ENCODE peak calls at places on chromosomes 11 and 22, in five cellular contexts. M is suprapubic skin, G is AG04450, Q is ovary, F is fibroblast of villous mesenchyme. Z is an unnamed sample.

GRCh38 chr22:36541831-36542391 is 12.9 kb upstream of the EIF3D start:
- DNase-seq in M (no peak), G (peak), Q (no peak), F (peak), Z (peak)

GRCh38 chr11:31375866-31376265 is 6.2 kb downstream of the DNAJC24 start:
- DNase-seq in M (no peak), G (no peak), Q (no peak), F (no peak), Z (no peak)

GRCh38 chr11:12502950-12503579 is 125.7 kb downstream of the PARVA start:
- DNase-seq in M (no peak), G (no peak), Q (no peak), F (peak), Z (peak)

GRCh38 chr11:120057028-120057330 is 80.9 kb downstream of the TRIM29 start:
- DNase-seq in M (no peak), G (no peak), Q (no peak), F (no peak), Z (no peak)

GRCh38 chr11:66855574-66856495 is 1.0 kb upstream of the LRFN4 start:
- DNase-seq in M (peak), G (no peak), Q (peak), F (peak), Z (peak)

GRCh38 chr11:121249039-121249663 is 43.4 kb upstream of the SC5D start:
- DNase-seq in M (no peak), G (no peak), Q (peak), F (peak), Z (peak)

GRCh38 chr11:118048472-118049370 is 28.2 kb upstream of the TMPRSS4 start:
- DNase-seq in M (no peak), G (no peak), Q (no peak), F (peak), Z (no peak)

GRCh38 chr22:20080776-20081654 is 974 bp downstream of the DGCR8 start:
- DNase-seq in M (no peak), G (peak), Q (peak), F (peak), Z (peak)

GRCh38 chr11:117980716-117981115 is 5.5 kb upstream of the IL10RA start:
- DNase-seq in M (no peak), G (no peak), Q (no peak), F (no peak), Z (no peak)

GRCh38 chr11:119366690-119367620 is 14.5 kb downstream of the USP2 start:
- DNase-seq in M (no peak), G (no peak), Q (no peak), F (peak), Z (no peak)

GRCh38 chr11:19368726-19369364 is 128.1 kb upstream of the E2F8 start:
- DNase-seq in M (no peak), G (no peak), Q (no peak), F (peak), Z (peak)

GRCh38 chr11:104337273-104337672 is 173.3 kb upstream of the PDGFD start:
- DNase-seq in M (no peak), G (no peak), Q (no peak), F (no peak), Z (no peak)

GRCh38 chr11:104332110-104332509 is 168.2 kb upstream of the PDGFD start:
- DNase-seq in M (no peak), G (no peak), Q (no peak), F (no peak), Z (no peak)

GRCh38 chr11:104329043-104329442 is 165.1 kb upstream of the PDGFD start:
- DNase-seq in M (no peak), G (no peak), Q (no peak), F (no peak), Z (no peak)

GRCh38 chr11:104338186-104338585 is 174.2 kb upstream of the PDGFD start:
- DNase-seq in M (no peak), G (no peak), Q (no peak), F (no peak), Z (peak)

DNA sequence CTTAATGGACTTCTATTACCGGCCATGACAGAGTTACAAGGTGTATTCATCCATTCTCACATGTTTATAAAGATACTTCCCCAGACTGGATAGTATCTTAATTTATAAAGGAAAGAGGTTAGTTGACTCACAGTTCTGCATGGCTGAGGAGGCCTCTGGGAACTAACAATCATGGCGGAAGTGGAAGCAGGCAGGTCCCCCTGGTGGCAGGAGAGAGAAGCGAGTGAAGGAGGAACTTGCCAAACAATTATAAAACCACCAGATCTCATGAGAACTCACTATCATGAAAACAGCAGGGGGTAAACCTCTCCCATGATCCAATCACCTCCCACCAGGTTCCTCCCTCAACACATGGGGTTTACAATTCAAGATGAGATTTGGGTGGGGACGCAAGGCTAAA is 170.0 kb upstream of the PDGFD start:
- DNase-seq in M (no peak), G (no peak), Q (no peak), F (no peak), Z (no peak)
- TF ChIP-seq CTCF in M (no peak), G (peak), Q (no peak), F (peak), Z (peak)

DNA sequence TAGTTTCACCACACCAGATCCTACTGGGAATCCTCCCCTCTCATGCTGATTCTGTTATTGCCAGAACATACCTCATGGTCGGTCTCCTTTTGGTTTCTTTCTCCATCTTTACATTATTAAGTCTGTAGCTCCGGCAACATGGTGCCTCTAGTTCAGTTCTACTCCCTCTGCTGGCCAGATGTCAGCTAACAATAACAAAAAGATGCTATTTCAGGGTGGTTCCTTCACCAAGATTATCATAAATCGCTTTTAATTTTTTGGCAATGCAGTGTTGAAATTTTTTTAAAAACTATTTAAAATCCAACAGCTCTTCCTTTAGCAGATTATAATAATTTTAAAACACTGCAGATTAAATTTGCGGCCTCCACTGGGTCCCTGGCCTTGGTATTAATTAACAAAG is 492.8 kb upstream of the KIRREL3 start:
- DNase-seq in M (no peak), G (no peak), Q (no peak), F (peak), Z (no peak)
- H3K4me3 ChIP-seq in M (no peak), G (no peak), Q (no peak), F (no peak), Z (no peak)

DNA sequence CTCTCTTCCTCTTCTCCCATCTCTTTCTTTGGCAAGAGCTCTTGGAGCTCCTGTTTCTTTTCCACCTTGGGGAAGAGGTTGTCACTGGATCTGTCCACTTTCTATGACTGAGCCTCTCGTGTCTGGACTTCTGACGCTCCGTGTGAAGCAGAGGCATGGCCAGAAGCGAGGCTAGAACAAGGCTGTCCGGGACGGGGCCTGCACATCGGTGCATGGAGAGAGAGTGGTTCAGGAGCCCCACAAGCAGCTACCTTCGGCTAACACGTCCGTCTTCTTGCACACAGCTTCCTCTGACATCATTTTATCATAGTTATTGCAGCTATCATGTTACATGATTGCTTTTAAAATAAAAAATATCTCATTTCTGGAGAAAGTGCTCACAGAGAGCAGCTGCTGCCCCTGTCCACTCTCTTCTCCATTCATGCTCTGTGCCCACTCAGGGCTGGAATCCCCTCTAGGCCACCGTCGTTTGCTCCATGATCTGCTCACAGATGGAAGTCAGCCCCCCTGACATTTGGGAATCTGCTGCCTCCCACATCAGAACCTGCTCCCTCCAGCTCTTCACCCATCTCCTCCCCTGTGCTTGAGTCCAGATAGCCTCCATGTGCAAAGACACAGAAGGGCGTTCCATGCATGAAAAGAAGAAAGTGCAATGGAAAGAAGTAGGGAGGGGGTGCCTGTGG is 308.4 kb downstream of the NTM start:
- DNase-seq in M (no peak), G (no peak), Q (no peak), F (no peak), Z (no peak)
- TF ChIP-seq CTCF in M (no peak), G (no peak), Q (no peak), F (no peak), Z (no peak)

GRCh38 chr11:9265211-9266131 is at the start of gene DENND5A:
- DNase-seq in M (peak), G (peak), Q (peak), F (peak), Z (peak)
- H3K4me3 ChIP-seq in M (peak), G (peak), Q (peak), F (peak), Z (peak)

GRCh38 chr22:41447435-41448188 is 1.0 kb upstream of the TOB2 start:
- DNase-seq in M (peak), G (no peak), Q (peak), F (peak), Z (peak)

GRCh38 chr22:41445171-41446056 is 1.2 kb downstream of the TOB2 start:
- DNase-seq in M (no peak), G (no peak), Q (peak), F (peak), Z (peak)

GRCh38 chr22:41444360-41445170 is 2.0 kb downstream of the TOB2 start:
- DNase-seq in M (peak), G (peak), Q (peak), F (peak), Z (peak)

GRCh38 chr22:41446639-41447434 is at the start of gene TOB2:
- DNase-seq in M (peak), G (peak), Q (peak), F (peak), Z (peak)

DNA sequence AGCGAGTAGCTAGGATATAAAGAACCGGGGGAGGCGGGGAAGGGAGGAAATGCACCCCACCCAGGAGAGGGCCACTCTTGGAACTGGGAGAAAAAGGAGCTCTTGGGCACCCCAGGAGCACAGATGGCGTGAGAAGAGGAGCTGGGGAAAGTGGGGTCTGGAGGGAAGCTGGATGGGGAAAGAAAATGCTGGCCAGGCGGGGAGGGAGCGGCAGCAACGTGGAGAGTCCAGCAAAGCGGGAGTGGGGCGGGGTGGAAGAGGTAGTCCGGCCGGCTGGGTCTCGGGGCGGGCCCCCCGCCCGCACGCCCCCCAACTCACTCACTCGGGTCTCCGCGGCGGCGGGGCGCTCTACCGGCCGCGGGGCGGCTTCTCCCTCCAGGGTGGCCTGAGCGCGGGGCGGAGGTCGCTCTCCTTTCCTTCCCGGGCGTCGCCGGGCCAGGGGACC is 522 bp downstream of the TOB2 start:
- DNase-seq in M (no peak), G (no peak), Q (peak), F (peak), Z (no peak)
- TF ChIP-seq CTCF in M (no peak), G (no peak), Q (no peak), F (no peak), Z (no peak)

GRCh38 chr11:94737171-94737611 is 31.0 kb upstream of the AMOTL1 start:
- DNase-seq in M (no peak), G (no peak), Q (no peak), F (peak), Z (no peak)

GRCh38 chr11:94735907-94736306 is 32.2 kb upstream of the AMOTL1 start:
- DNase-seq in M (no peak), G (no peak), Q (no peak), F (no peak), Z (no peak)

GRCh38 chr11:94732617-94733292 is 35.4 kb upstream of the AMOTL1 start:
- DNase-seq in M (no peak), G (peak), Q (no peak), F (peak), Z (peak)

GRCh38 chr11:94731921-94732601 is 36.1 kb upstream of the AMOTL1 start:
- DNase-seq in M (no peak), G (peak), Q (no peak), F (peak), Z (peak)

GRCh38 chr11:94734563-94735275 is 33.4 kb upstream of the AMOTL1 start:
- DNase-seq in M (no peak), G (no peak), Q (no peak), F (no peak), Z (no peak)
- H3K4me3 ChIP-seq in M (no peak), G (no peak), Q (no peak), F (no peak), Z (no peak)

GRCh38 chr11:70282012-70282411 is 11.5 kb downstream of the PPFIA1 start:
- DNase-seq in M (no peak), G (no peak), Q (no peak), F (no peak), Z (no peak)
- TF ChIP-seq CTCF in M (no peak), G (no peak), Q (no peak), F (no peak), Z (no peak)

DNA sequence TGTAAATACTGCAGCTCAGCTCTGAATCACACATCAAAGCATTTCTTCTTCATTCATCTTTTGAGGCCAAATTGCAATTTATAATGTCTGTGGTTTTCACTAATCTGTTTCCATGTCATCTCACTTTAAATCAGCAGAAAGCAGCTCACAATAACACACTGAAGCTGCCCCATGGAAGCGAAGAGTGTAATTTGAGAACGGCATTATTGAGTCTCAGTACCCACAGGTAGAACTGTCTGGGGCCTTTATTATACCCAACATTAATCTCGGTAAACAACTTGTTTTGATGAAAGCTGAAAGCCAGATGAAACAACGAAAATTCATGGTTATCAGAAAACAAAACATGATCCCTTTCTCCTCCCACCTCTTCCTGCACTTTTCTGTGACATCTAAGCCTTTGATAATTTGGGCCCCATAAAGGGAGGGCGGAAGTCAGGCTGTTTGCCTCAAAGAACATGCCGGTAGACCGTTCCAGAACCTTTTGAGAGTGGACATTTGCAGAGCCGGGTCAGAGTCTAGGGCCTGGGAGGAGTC is 68.1 kb upstream of the SESN3 start:
- DNase-seq in M (no peak), G (no peak), Q (no peak), F (peak), Z (peak)
- H3K4me3 ChIP-seq in M (no peak), G (no peak), Q (no peak), F (no peak), Z (no peak)

Z was measured in foreskin fibroblast.